ENCODE peak calls at places on chromosomes 5 and 9, in ten cellular contexts. Y is PC-9; M is pancreas; S is right atrium auricular region; D is prostate gland; T is transverse colon; G is sigmoid colon; X is lung; I is effector memory CD4-positive, alpha-beta T cell; J is adrenal gland. U is an unnamed sample.

GRCh38 chr9:128101690-128102089 is 25.8 kb downstream of the PTGES2 start:
- DNase-seq in Y (no peak), M (no peak), S (no peak), D (no peak), T (no peak), G (no peak), X (no peak), I (no peak), J (peak; percentile 70), U (no peak)

GRCh38 chr9:114745108-114745848 is 60.6 kb downstream of the TNFSF15 start:
- DNase-seq in Y (no peak), M (no peak), S (no peak), D (no peak), T (no peak), G (no peak), X (no peak), I (no peak), J (no peak), U (no peak)

GRCh38 chr9:8221462-8221861 is 421.9 kb upstream of the DMAC1 start:
- DNase-seq in Y (no peak), M (no peak), S (no peak), D (no peak), T (no peak), G (no peak), X (no peak), I (no peak), J (no peak), U (no peak)

GRCh38 chr9:76203373-76203772 is 190.9 kb downstream of the RFK start:
- DNase-seq in Y (peak; percentile 29), M (no peak), S (no peak), D (peak; percentile 56), T (peak; percentile 40), G (no peak), X (peak; percentile 46), I (no peak), J (no peak), U (no peak)

GRCh38 chr9:89434636-89435314 is 63.1 kb downstream of the SEMA4D start:
- DNase-seq in Y (no peak), M (no peak), S (no peak), D (no peak), T (no peak), G (no peak), X (no peak), I (no peak), J (no peak), U (no peak)

GRCh38 chr9:79341561-79341960 is 230.2 kb upstream of the TLE4 start:
- DNase-seq in Y (no peak), M (no peak), S (no peak), D (no peak), T (no peak), G (no peak), X (no peak), I (no peak), J (no peak), U (no peak)

GRCh38 chr9:37392272-37392671 is 30.2 kb upstream of the GRHPR start:
- DNase-seq in Y (no peak), M (no peak), S (no peak), D (no peak), T (no peak), G (no peak), X (no peak), I (no peak), J (no peak), U (peak; percentile 43)

GRCh38 chr5:134070979-134071849 is 43.3 kb upstream of the TCF7 start:
- DNase-seq in Y (peak; percentile 50), M (peak; percentile 77), S (no peak), D (no peak), T (peak; percentile 14), G (peak; percentile 54), X (no peak), I (no peak), J (no peak), U (peak; percentile 78)

GRCh38 chr9:116389546-116390305 is 236.1 kb downstream of the PAPPA start:
- DNase-seq in Y (no peak), M (no peak), S (no peak), D (no peak), T (no peak), G (no peak), X (no peak), I (no peak), J (no peak), U (no peak)

GRCh38 chr9:136958898-136959850 is 7.1 kb downstream of the LCN12 start:
- DNase-seq in Y (no peak), M (peak; percentile 76), S (no peak), D (no peak), T (no peak), G (no peak), X (no peak), I (no peak), J (no peak), U (no peak)

GRCh38 chr9:35981704-35982103 is 23.8 kb upstream of the OR2S2 start:
- DNase-seq in Y (no peak), M (no peak), S (no peak), D (no peak), T (no peak), G (no peak), X (no peak), I (no peak), J (no peak), U (no peak)

GRCh38 chr9:35980289-35981011 is 22.5 kb upstream of the OR2S2 start:
- DNase-seq in Y (no peak), M (no peak), S (no peak), D (peak; percentile 29), T (no peak), G (no peak), X (no peak), I (no peak), J (no peak), U (no peak)

GRCh38 chr9:35978792-35979191 is 20.8 kb upstream of the OR2S2 start:
- DNase-seq in Y (no peak), M (no peak), S (no peak), D (no peak), T (no peak), G (no peak), X (no peak), I (no peak), J (no peak), U (no peak)

DNA sequence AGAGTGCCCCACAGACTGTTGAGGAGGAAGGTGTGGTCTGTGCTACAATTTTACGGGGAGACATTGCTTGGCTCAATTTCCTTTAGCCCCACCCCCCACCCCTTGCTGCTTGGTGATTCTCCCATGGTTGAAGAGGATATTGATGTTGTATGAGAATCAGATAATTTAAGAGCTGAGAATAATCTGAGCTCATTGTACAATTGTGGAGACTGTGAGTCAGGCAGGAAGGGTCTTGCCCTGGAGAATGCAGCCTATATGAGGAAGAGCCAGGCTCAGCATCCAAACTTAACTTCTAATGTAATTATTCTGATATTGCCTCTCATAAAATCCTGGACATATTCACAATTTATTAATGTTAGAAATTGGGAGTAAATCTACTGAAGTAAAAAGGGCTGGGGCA is 26.1 kb upstream of the OR2S2 start:
- DNase-seq in Y (no peak), M (no peak), S (no peak), D (no peak), T (no peak), G (no peak), X (no peak), I (no peak), J (no peak), U (no peak)
- H3K4me1 ChIP-seq in Y (no peaks in the 10 kb centered on the region), M (no peaks in the 10 kb centered on the region), S (no peaks in the 10 kb centered on the region), D (no peaks in the 10 kb centered on the region), T (no peaks in the 10 kb centered on the region), G (no peaks in the 10 kb centered on the region), X (no peaks in the 10 kb centered on the region), I (no peaks in the 10 kb centered on the region), J (no peaks in the 10 kb centered on the region), U (no peaks in the 10 kb centered on the region)

GRCh38 chr5:127298036-127298429 is 7.4 kb downstream of the MEGF10 start:
- DNase-seq in Y (no peak), M (no peak), S (no peak), D (no peak), T (no peak), G (no peak), X (no peak), I (no peak), J (no peak), U (peak; percentile 26)

GRCh38 chr5:127296321-127296720 is 5.7 kb downstream of the MEGF10 start:
- DNase-seq in Y (no peak), M (no peak), S (no peak), D (no peak), T (no peak), G (no peak), X (no peak), I (no peak), J (peak; percentile 23), U (no peak)

GRCh38 chr5:127295454-127295853 is 4.9 kb downstream of the MEGF10 start:
- DNase-seq in Y (no peak), M (no peak), S (no peak), D (no peak), T (no peak), G (no peak), X (no peak), I (no peak), J (no peak), U (no peak)

GRCh38 chr5:127298623-127299022 is 8.0 kb downstream of the MEGF10 start:
- DNase-seq in Y (no peak), M (no peak), S (no peak), D (no peak), T (no peak), G (no peak), X (no peak), I (no peak), J (no peak), U (no peak)

GRCh38 chr5:127297348-127298035 is 6.9 kb downstream of the MEGF10 start:
- DNase-seq in Y (no peak), M (no peak), S (no peak), D (no peak), T (no peak), G (no peak), X (no peak), I (no peak), J (no peak), U (peak; percentile 44)
- H3K4me1 ChIP-seq in Y (no peaks in the 10 kb centered on the region), M (no peaks in the 10 kb centered on the region), S (no peaks in the 10 kb centered on the region), D (no peaks in the 10 kb centered on the region), T (no peaks in the 10 kb centered on the region), G (no peaks in the 10 kb centered on the region), X (no peaks in the 10 kb centered on the region), I (no peaks in the 10 kb centered on the region), J (peaks cover 10% of the 10 kb centered on the region), U (peaks cover 38% of the 10 kb centered on the region)

GRCh38 chr9:88033303-88033702 is 59.0 kb upstream of the CDK20 start:
- DNase-seq in Y (no peak), M (no peak), S (no peak), D (no peak), T (peak; percentile 17), G (no peak), X (no peak), I (no peak), J (no peak), U (no peak)
- H3K4me1 ChIP-seq in Y (peaks cover 10% of the 10 kb centered on the region), M (no peaks in the 10 kb centered on the region), S (no peaks in the 10 kb centered on the region), D (no peaks in the 10 kb centered on the region), T (peaks cover 16% of the 10 kb centered on the region), G (no peaks in the 10 kb centered on the region), X (no peaks in the 10 kb centered on the region), I (no peaks in the 10 kb centered on the region), J (no peaks in the 10 kb centered on the region), U (peaks cover 8% of the 10 kb centered on the region)

DNA sequence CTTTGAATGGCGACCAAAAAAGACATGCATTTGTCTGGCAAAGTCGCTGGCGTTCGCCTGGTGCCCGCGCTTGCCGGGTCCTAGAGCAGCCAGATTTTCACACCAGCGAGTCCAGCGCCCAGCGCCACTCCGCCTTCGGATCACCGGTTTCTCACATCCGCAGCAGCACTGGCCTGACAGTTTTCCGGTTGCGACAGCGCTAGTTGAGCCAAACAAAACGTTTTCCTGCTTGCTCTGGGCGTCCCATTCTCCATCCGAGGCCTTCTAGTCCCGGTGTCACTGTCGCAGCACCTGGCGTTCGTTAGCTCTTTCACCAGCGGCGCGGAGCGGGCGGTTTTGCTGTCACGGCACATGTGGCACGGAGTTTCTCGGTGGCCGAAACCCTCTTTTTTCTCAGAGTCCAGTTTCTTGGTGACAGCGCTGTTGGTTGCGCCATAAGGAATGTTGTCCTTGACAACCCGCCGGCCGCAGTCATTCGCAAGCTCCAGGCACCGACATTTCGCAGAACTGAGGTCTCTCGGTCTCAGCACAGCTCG is 48.0 kb downstream of the ANXA2R start:
- DNase-seq in Y (peak; percentile 73), M (peak; percentile 67), S (peak; percentile 93), D (peak; percentile 79), T (peak; percentile 80), G (peak; percentile 88), X (peak; percentile 84), I (peak; percentile 64), J (peak; percentile 82), U (peak; percentile 82)
- H3K4me1 ChIP-seq in Y (peaks cover 4% of the 10 kb centered on the region), M (no peaks in the 10 kb centered on the region), S (no peaks in the 10 kb centered on the region), D (no peaks in the 10 kb centered on the region), T (peaks cover 34% of the 10 kb centered on the region), G (no peaks in the 10 kb centered on the region), X (no peaks in the 10 kb centered on the region), I (peaks cover 24% of the 10 kb centered on the region), J (no peaks in the 10 kb centered on the region), U (peaks cover 11% of the 10 kb centered on the region)

U was measured in GM23338.